ENCODE peak calls at places on chromosomes 16 and 17, in five cellular contexts. M is uterus, K is ovary, R is fibroblast of lung, H is psoas muscle. A is an unnamed sample.

GRCh38 chr16:81623365-81624102 is 155.6 kb upstream of the PLCG2 start:
- DNase-seq in H (no peak), K (peak; percentile 39), M (no peak), R (peak; percentile 65), A (no peak)

GRCh38 chr17:81566461-81567126 is 14.4 kb upstream of the FAAP100 start:
- DNase-seq in M (peak; percentile 86), H (peak; percentile 62), K (peak; percentile 84), R (peak; percentile 89), A (no peak)

GRCh38 chr17:38358586-38359513 is 7.2 kb downstream of the SOCS7 start:
- DNase-seq in K (no peak), H (no peak), R (no peak), M (no peak), A (peak; percentile 58)

GRCh38 chr17:28466521-28467048 is 6.9 kb upstream of the SLC13A2 start:
- DNase-seq in K (no peak), H (no peak), R (no peak), M (no peak), A (no peak)

GRCh38 chr17:80761421-80761871 is 216.8 kb downstream of the RPTOR start:
- DNase-seq in K (no peak), M (no peak), H (no peak), R (peak; percentile 68), A (no peak)

GRCh38 chr17:51475650-51476221 is 215.4 kb downstream of the UTP18 start:
- DNase-seq in H (no peak), K (no peak), R (no peak), M (no peak), A (no peak)

GRCh38 chr17:11121680-11122079 is 119.3 kb upstream of the SHISA6 start:
- DNase-seq in R (no peak), K (no peak), H (no peak), M (no peak), A (no peak)

GRCh38 chr16:80317132-80318098 is 223.4 kb upstream of the DYNLRB2 start:
- DNase-seq in H (no peak), K (no peak), M (no peak), R (peak; percentile 24), A (no peak)

GRCh38 chr17:57993471-57994365 is 5.7 kb upstream of the VEZF1 start:
- DNase-seq in K (no peak), H (no peak), R (no peak), M (no peak), A (no peak)

GRCh38 chr16:1347962-1348361 is 3.7 kb downstream of the TSR3 start:
- DNase-seq in M (no peak), K (no peak), H (no peak), R (no peak), A (no peak)

GRCh38 chr17:13797863-13798262 is 196.1 kb upstream of the HS3ST3A1 start:
- DNase-seq in R (no peak), H (no peak), K (no peak), M (no peak), A (no peak)

GRCh38 chr16:19177111-19177747 is 9.2 kb downstream of the SYT17 start:
- DNase-seq in R (no peak), H (no peak), K (no peak), M (no peak), A (no peak)

GRCh38 chr16:19179890-19180490 is 11.9 kb downstream of the SYT17 start:
- DNase-seq in K (no peak), M (no peak), H (peak; percentile 66), R (peak; percentile 44), A (peak; percentile 63)

GRCh38 chr16:19182487-19182886 is 14.4 kb downstream of the SYT17 start:
- DNase-seq in H (no peak), R (no peak), K (no peak), M (no peak), A (no peak)

GRCh38 chr16:19183187-19183586 is 15.1 kb downstream of the SYT17 start:
- DNase-seq in M (no peak), K (no peak), R (no peak), H (no peak), A (no peak)

GRCh38 chr16:19180741-19181140 is 12.7 kb downstream of the SYT17 start:
- DNase-seq in M (no peak), R (no peak), K (no peak), H (no peak), A (no peak)
- H3K27ac ChIP-seq in M (no peak overlapping the region), R (no peak overlapping the region), K (no peak overlapping the region), H (no peak overlapping the region), A (no peak overlapping the region)

DNA sequence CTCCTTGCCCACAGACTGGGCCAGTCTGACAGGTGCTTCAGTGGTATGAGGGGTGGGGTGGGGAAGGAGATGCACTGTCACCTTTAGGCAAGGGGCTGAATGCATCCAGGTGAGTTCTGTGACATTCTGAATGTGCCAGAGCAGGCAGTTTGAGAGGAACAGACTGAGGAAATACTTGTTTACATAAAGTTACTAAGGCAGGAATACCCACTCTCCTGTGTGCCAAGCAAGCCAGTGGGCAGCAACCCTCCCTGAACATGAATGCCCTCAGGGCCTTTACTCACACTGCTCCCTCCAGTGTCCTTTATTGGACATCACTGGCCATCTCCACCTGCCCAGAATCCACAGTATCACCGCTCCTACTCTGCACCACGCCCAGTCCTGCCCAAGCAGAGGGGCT is 33.1 kb upstream of the ULK2 start:
- DNase-seq in M (no peak), K (no peak), R (no peak), H (no peak), A (no peak)
- TF ChIP-seq CTCF in M (no peak), K (no peak), R (no peak), H (no peak), A (no peak)

DNA sequence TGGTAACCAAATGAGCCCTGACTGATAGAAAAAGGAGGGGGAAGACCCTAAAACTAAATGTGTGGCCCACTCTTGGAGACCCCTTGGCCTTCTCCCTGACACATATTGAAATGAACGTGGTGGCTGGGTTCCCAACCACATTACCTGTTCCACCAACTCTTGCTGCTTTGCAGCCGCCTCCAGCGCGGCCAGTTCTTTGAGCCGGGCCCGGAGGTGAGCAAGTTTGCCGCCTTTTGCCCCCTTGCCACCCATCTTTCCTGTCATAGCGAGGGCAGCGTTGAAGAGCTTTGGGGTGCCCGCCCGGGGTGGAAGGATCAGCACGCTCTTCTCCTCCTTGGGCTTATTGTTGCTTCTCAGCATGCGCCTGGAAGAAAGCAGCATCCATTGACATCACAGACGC is 83.2 kb downstream of the CNGB1 start:
- DNase-seq in M (no peak), K (no peak), H (no peak), R (no peak), A (no peak)
- H3K27me3 ChIP-seq in M (peaks cover 4% of the 10 kb centered on the region), K (no peaks in the 10 kb centered on the region), H (no peaks in the 10 kb centered on the region), R (peaks cover 29% of the 10 kb centered on the region), A (peaks cover 20% of the 10 kb centered on the region)

GRCh38 chr17:78184868-78185267 is 2.0 kb downstream of the TK1 start:
- DNase-seq in M (no peak), R (no peak), K (no peak), H (no peak), A (no peak)

GRCh38 chr17:78182504-78182903 is 4.3 kb downstream of the TK1 start:
- DNase-seq in K (no peak), M (no peak), H (no peak), R (no peak), A (no peak)

GRCh38 chr17:78184311-78184710 is 2.5 kb downstream of the TK1 start:
- DNase-seq in R (no peak), H (no peak), K (peak; percentile 78), M (no peak), A (no peak)

GRCh38 chr17:78185981-78186688 is 717 bp downstream of the TK1 start:
- DNase-seq in K (no peak), H (no peak), R (no peak), M (peak; percentile 31), A (no peak)

GRCh38 chr17:78186689-78187595 is at the start of the genes AFMID and TK1:
- DNase-seq in H (peak; percentile 97), R (peak; percentile 96), K (peak; percentile 99), M (peak; percentile 95), A (peak; percentile 97)
- H3K27ac ChIP-seq in H (peak within 1 kb of the TSS; percentile 71), R (peak within 1 kb of the TSS; percentile 76), K (peak within 1 kb of the TSS; percentile 40), M (peak within 1 kb of the TSS; percentile 53), A (peak within 1 kb of the TSS; percentile 44)

GRCh38 chr17:7239091-7240027 is at the start of gene PHF23:
- DNase-seq in R (peak; percentile 99), K (peak; percentile 99), H (peak; percentile 99), M (peak; percentile 99), A (peak; percentile 99)
- TF ChIP-seq CTCF in R (no peak), K (no peak), H (no peak), M (no peak), A (no peak)

GRCh38 chr16:11610121-11610505 is 23.4 kb upstream of the LITAF start:
- DNase-seq in K (no peak), R (no peak), H (no peak), M (no peak), A (no peak)

GRCh38 chr16:11612110-11612981 is 25.6 kb upstream of the LITAF start:
- DNase-seq in R (no peak), K (no peak), H (no peak), M (no peak), A (no peak)

GRCh38 chr16:11610580-11610979 is 23.9 kb upstream of the LITAF start:
- DNase-seq in K (no peak), R (no peak), H (no peak), M (no peak), A (no peak)

GRCh38 chr16:11613381-11614303 is 26.9 kb upstream of the LITAF start:
- DNase-seq in K (no peak), H (no peak), M (no peak), R (peak; percentile 64), A (peak; percentile 47)

GRCh38 chr16:11609474-11610120 is 22.9 kb upstream of the LITAF start:
- DNase-seq in M (no peak), H (no peak), K (no peak), R (no peak), A (no peak)
- H3K27me3 ChIP-seq in M (no peaks in the 10 kb centered on the region), H (no peaks in the 10 kb centered on the region), K (no peaks in the 10 kb centered on the region), R (no peaks in the 10 kb centered on the region), A (no peaks in the 10 kb centered on the region)